ENCODE peak calls at places on chromosome 4, in seven cellular contexts. One of them, this sample, is unnamed.

GRCh38 chr4:8728536-8729407 is 136.2 kb downstream of the CPZ start:
- DNase-seq in SK-N-SH: peak; percentile 14
- DNase-seq in stomach: peak; percentile 17
- DNase-seq in BE2C: no peak
- DNase-seq in cardiac muscle cell: no peak
- DNase-seq in AG09309: no peak
- DNase-seq in mammary epithelial cell: no peak
- DNase-seq in this sample: no peak

GRCh38 chr4:162952232-162952631 is 214.5 kb downstream of the NAF1 start:
- DNase-seq in SK-N-SH: no peak
- DNase-seq in stomach: no peak
- DNase-seq in BE2C: no peak
- DNase-seq in cardiac muscle cell: peak; percentile 5
- DNase-seq in AG09309: no peak
- DNase-seq in mammary epithelial cell: peak; percentile 51
- DNase-seq in this sample: peak; percentile 36

GRCh38 chr4:40662962-40663604 is 33.4 kb upstream of the RBM47 start:
- DNase-seq in SK-N-SH: no peak
- DNase-seq in stomach: no peak
- DNase-seq in BE2C: no peak
- DNase-seq in cardiac muscle cell: peak; percentile 41
- DNase-seq in AG09309: peak; percentile 33
- DNase-seq in mammary epithelial cell: peak; percentile 85
- DNase-seq in this sample: peak; percentile 87

GRCh38 chr4:125951275-125951887 is 636.6 kb downstream of the FAT4 start:
- DNase-seq in SK-N-SH: peak; percentile 18
- DNase-seq in stomach: no peak
- DNase-seq in BE2C: no peak
- DNase-seq in cardiac muscle cell: peak; percentile 22
- DNase-seq in AG09309: peak; percentile 33
- DNase-seq in mammary epithelial cell: no peak
- DNase-seq in this sample: peak; percentile 28

GRCh38 chr4:144820706-144821105 is 174.8 kb downstream of the HHIP start:
- DNase-seq in SK-N-SH: no peak
- DNase-seq in stomach: no peak
- DNase-seq in BE2C: no peak
- DNase-seq in cardiac muscle cell: peak; percentile 84
- DNase-seq in AG09309: peak; percentile 24
- DNase-seq in mammary epithelial cell: no peak
- DNase-seq in this sample: peak; percentile 93

GRCh38 chr4:107760281-107760947 is 40.4 kb upstream of the PAPSS1 start:
- DNase-seq in SK-N-SH: peak; percentile 2
- DNase-seq in stomach: peak; percentile 68
- DNase-seq in BE2C: peak; percentile 25
- DNase-seq in cardiac muscle cell: peak; percentile 36
- DNase-seq in AG09309: no peak
- DNase-seq in mammary epithelial cell: no peak
- DNase-seq in this sample: no peak

GRCh38 chr4:79241846-79242245 is 84.0 kb downstream of the NAA11 start:
- DNase-seq in SK-N-SH: no peak
- DNase-seq in stomach: no peak
- DNase-seq in BE2C: no peak
- DNase-seq in cardiac muscle cell: peak; percentile 49
- DNase-seq in AG09309: no peak
- DNase-seq in mammary epithelial cell: no peak
- DNase-seq in this sample: peak; percentile 42

GRCh38 chr4:43816107-43816506 is 632.5 kb downstream of the KCTD8 start:
- DNase-seq in SK-N-SH: no peak
- DNase-seq in stomach: no peak
- DNase-seq in BE2C: no peak
- DNase-seq in cardiac muscle cell: no peak
- DNase-seq in AG09309: no peak
- DNase-seq in mammary epithelial cell: no peak
- DNase-seq in this sample: peak; percentile 16

GRCh38 chr4:73416423-73417087 is 12.5 kb downstream of the ALB start:
- DNase-seq in SK-N-SH: no peak
- DNase-seq in stomach: no peak
- DNase-seq in BE2C: no peak
- DNase-seq in cardiac muscle cell: no peak
- DNase-seq in AG09309: no peak
- DNase-seq in mammary epithelial cell: no peak
- DNase-seq in this sample: no peak

GRCh38 chr4:58113083-58113482 is 1002.9 kb upstream of the IGFBP7 start:
- DNase-seq in SK-N-SH: no peak
- DNase-seq in stomach: no peak
- DNase-seq in BE2C: no peak
- DNase-seq in cardiac muscle cell: no peak
- DNase-seq in AG09309: no peak
- DNase-seq in mammary epithelial cell: no peak
- DNase-seq in this sample: no peak

GRCh38 chr4:8218371-8219050 is 19.4 kb downstream of the SH3TC1 start:
- DNase-seq in SK-N-SH: no peak
- DNase-seq in stomach: no peak
- DNase-seq in BE2C: no peak
- DNase-seq in cardiac muscle cell: no peak
- DNase-seq in AG09309: no peak
- DNase-seq in mammary epithelial cell: no peak
- DNase-seq in this sample: no peak

GRCh38 chr4:133868856-133869255 is 332.7 kb downstream of the PABPC4L start:
- DNase-seq in SK-N-SH: no peak
- DNase-seq in stomach: no peak
- DNase-seq in BE2C: no peak
- DNase-seq in cardiac muscle cell: no peak
- DNase-seq in AG09309: no peak
- DNase-seq in mammary epithelial cell: no peak
- DNase-seq in this sample: no peak

GRCh38 chr4:121564840-121565375 is 131.9 kb downstream of the ANXA5 start:
- DNase-seq in SK-N-SH: no peak
- DNase-seq in stomach: no peak
- DNase-seq in BE2C: no peak
- DNase-seq in cardiac muscle cell: no peak
- DNase-seq in AG09309: no peak
- DNase-seq in mammary epithelial cell: no peak
- DNase-seq in this sample: peak; percentile 11

GRCh38 chr4:83282049-83282535 is 2.5 kb downstream of the COQ2 start:
- DNase-seq in SK-N-SH: peak; percentile 44
- DNase-seq in stomach: peak; percentile 30
- DNase-seq in BE2C: peak; percentile 49
- DNase-seq in cardiac muscle cell: peak; percentile 76
- DNase-seq in AG09309: no peak
- DNase-seq in mammary epithelial cell: peak; percentile 37
- DNase-seq in this sample: peak; percentile 71

GRCh38 chr4:40134206-40134917 is 62.5 kb upstream of the RHOH start:
- DNase-seq in SK-N-SH: no peak
- DNase-seq in stomach: no peak
- DNase-seq in BE2C: no peak
- DNase-seq in cardiac muscle cell: no peak
- DNase-seq in AG09309: no peak
- DNase-seq in mammary epithelial cell: no peak
- DNase-seq in this sample: no peak

GRCh38 chr4:37066149-37066548 is 178.4 kb upstream of the NWD2 start:
- DNase-seq in SK-N-SH: no peak
- DNase-seq in stomach: no peak
- DNase-seq in BE2C: no peak
- DNase-seq in cardiac muscle cell: no peak
- DNase-seq in AG09309: no peak
- DNase-seq in mammary epithelial cell: no peak
- DNase-seq in this sample: no peak

GRCh38 chr4:48341776-48342558 is 638 bp downstream of the SLAIN2 start:
- DNase-seq in SK-N-SH: peak; percentile 62
- DNase-seq in stomach: peak; percentile 55
- DNase-seq in BE2C: peak; percentile 72
- DNase-seq in cardiac muscle cell: peak; percentile 48
- DNase-seq in AG09309: no peak
- DNase-seq in mammary epithelial cell: peak; percentile 36
- DNase-seq in this sample: peak; percentile 36

DNA sequence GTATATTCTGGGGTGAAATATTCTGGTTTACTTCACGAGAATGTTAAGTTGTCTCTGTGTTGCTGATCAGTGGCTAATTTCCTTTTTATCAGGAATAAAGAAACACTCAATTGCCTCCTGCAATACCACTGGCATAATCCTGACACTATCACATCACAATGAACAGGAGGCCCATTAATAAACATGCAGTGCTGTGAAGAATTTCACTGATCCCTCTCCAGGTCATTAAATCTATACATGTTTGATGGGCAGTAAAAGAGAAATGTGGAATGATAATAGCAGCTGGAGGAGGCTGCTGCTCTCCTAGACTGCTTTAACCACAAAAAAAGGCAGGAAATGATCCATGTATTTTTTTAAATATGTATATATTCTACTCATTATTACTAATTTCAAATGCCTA is 202.1 kb downstream of the CENPC start:
- DNase-seq in SK-N-SH: no peak
- DNase-seq in stomach: no peak
- DNase-seq in BE2C: no peak
- DNase-seq in cardiac muscle cell: no peak
- DNase-seq in AG09309: no peak
- DNase-seq in mammary epithelial cell: no peak
- DNase-seq in this sample: no peak
- H3K4me3 ChIP-seq in SK-N-SH: no peak overlapping the region
- H3K4me3 ChIP-seq in stomach: no peak overlapping the region
- H3K4me3 ChIP-seq in BE2C: no peak overlapping the region
- H3K4me3 ChIP-seq in cardiac muscle cell: no peak overlapping the region
- H3K4me3 ChIP-seq in AG09309: no peak overlapping the region
- H3K4me3 ChIP-seq in mammary epithelial cell: no peak overlapping the region
- H3K4me3 ChIP-seq in this sample: no peak overlapping the region

GRCh38 chr4:5267418-5267817 is 216.1 kb downstream of the STK32B start:
- DNase-seq in SK-N-SH: no peak
- DNase-seq in stomach: no peak
- DNase-seq in BE2C: no peak
- DNase-seq in cardiac muscle cell: no peak
- DNase-seq in AG09309: no peak
- DNase-seq in mammary epithelial cell: no peak
- DNase-seq in this sample: no peak
- TF ChIP-seq CTCF in SK-N-SH: no peak
- TF ChIP-seq CTCF in stomach: no peak
- TF ChIP-seq CTCF in BE2C: no peak
- TF ChIP-seq CTCF in cardiac muscle cell: no peak
- TF ChIP-seq CTCF in AG09309: no peak
- TF ChIP-seq CTCF in mammary epithelial cell: no peak
- TF ChIP-seq CTCF in this sample: no peak

GRCh38 chr4:87975466-87975865 is at the start of gene SPP1:
- DNase-seq in SK-N-SH: peak; percentile 43
- DNase-seq in stomach: no peak
- DNase-seq in BE2C: peak; percentile 22
- DNase-seq in cardiac muscle cell: peak; percentile 9
- DNase-seq in AG09309: no peak
- DNase-seq in mammary epithelial cell: peak; percentile 25
- DNase-seq in this sample: peak; percentile 37

GRCh38 chr4:87978656-87979055 is 3.1 kb downstream of the SPP1 start:
- DNase-seq in SK-N-SH: no peak
- DNase-seq in stomach: no peak
- DNase-seq in BE2C: no peak
- DNase-seq in cardiac muscle cell: no peak
- DNase-seq in AG09309: no peak
- DNase-seq in mammary epithelial cell: peak; percentile 29
- DNase-seq in this sample: peak; percentile 22

GRCh38 chr4:87974856-87975462 is 555 bp upstream of the SPP1 start:
- DNase-seq in SK-N-SH: no peak
- DNase-seq in stomach: no peak
- DNase-seq in BE2C: no peak
- DNase-seq in cardiac muscle cell: no peak
- DNase-seq in AG09309: no peak
- DNase-seq in mammary epithelial cell: peak; percentile 24
- DNase-seq in this sample: no peak

GRCh38 chr4:87979810-87980209 is 4.3 kb downstream of the SPP1 start:
- DNase-seq in SK-N-SH: no peak
- DNase-seq in stomach: no peak
- DNase-seq in BE2C: no peak
- DNase-seq in cardiac muscle cell: no peak
- DNase-seq in AG09309: no peak
- DNase-seq in mammary epithelial cell: no peak
- DNase-seq in this sample: no peak

GRCh38 chr4:87977521-87978278 is 2.2 kb downstream of the SPP1 start:
- DNase-seq in SK-N-SH: no peak
- DNase-seq in stomach: no peak
- DNase-seq in BE2C: no peak
- DNase-seq in cardiac muscle cell: no peak
- DNase-seq in AG09309: no peak
- DNase-seq in mammary epithelial cell: no peak
- DNase-seq in this sample: no peak
- H3K4me3 ChIP-seq in SK-N-SH: no peak overlapping the region
- H3K4me3 ChIP-seq in stomach: no peak overlapping the region
- H3K4me3 ChIP-seq in BE2C: no peak overlapping the region
- H3K4me3 ChIP-seq in cardiac muscle cell: no peak overlapping the region
- H3K4me3 ChIP-seq in AG09309: no peak overlapping the region
- H3K4me3 ChIP-seq in mammary epithelial cell: no peak overlapping the region
- H3K4me3 ChIP-seq in this sample: no peak overlapping the region

GRCh38 chr4:55543858-55544257 is 2.9 kb downstream of the CLOCK start:
- DNase-seq in SK-N-SH: peak; percentile 23
- DNase-seq in stomach: no peak
- DNase-seq in BE2C: no peak
- DNase-seq in cardiac muscle cell: peak; percentile 13
- DNase-seq in AG09309: no peak
- DNase-seq in mammary epithelial cell: no peak
- DNase-seq in this sample: peak; percentile 7
- TF ChIP-seq CTCF in SK-N-SH: peak; percentile 41
- TF ChIP-seq CTCF in stomach: no peak
- TF ChIP-seq CTCF in BE2C: peak; percentile 28
- TF ChIP-seq CTCF in cardiac muscle cell: no peak
- TF ChIP-seq CTCF in AG09309: no peak
- TF ChIP-seq CTCF in mammary epithelial cell: no peak
- TF ChIP-seq CTCF in this sample: peak; percentile 8

GRCh38 chr4:153763404-153763803 is 3.6 kb upstream of the RNF175 start:
- DNase-seq in SK-N-SH: no peak
- DNase-seq in stomach: no peak
- DNase-seq in BE2C: no peak
- DNase-seq in cardiac muscle cell: no peak
- DNase-seq in AG09309: no peak
- DNase-seq in mammary epithelial cell: no peak
- DNase-seq in this sample: no peak

GRCh38 chr4:153758136-153758535 is 1.7 kb downstream of the RNF175 start:
- DNase-seq in SK-N-SH: no peak
- DNase-seq in stomach: no peak
- DNase-seq in BE2C: no peak
- DNase-seq in cardiac muscle cell: no peak
- DNase-seq in AG09309: no peak
- DNase-seq in mammary epithelial cell: no peak
- DNase-seq in this sample: no peak

GRCh38 chr4:153758688-153759406 is 977 bp downstream of the RNF175 start:
- DNase-seq in SK-N-SH: no peak
- DNase-seq in stomach: no peak
- DNase-seq in BE2C: no peak
- DNase-seq in cardiac muscle cell: no peak
- DNase-seq in AG09309: no peak
- DNase-seq in mammary epithelial cell: no peak
- DNase-seq in this sample: no peak

GRCh38 chr4:153757407-153757806 is 2.4 kb downstream of the RNF175 start:
- DNase-seq in SK-N-SH: no peak
- DNase-seq in stomach: no peak
- DNase-seq in BE2C: no peak
- DNase-seq in cardiac muscle cell: no peak
- DNase-seq in AG09309: no peak
- DNase-seq in mammary epithelial cell: peak; percentile 33
- DNase-seq in this sample: no peak

GRCh38 chr4:153759407-153760226 is at the start of gene RNF175:
- DNase-seq in SK-N-SH: peak; percentile 90
- DNase-seq in stomach: no peak
- DNase-seq in BE2C: peak; percentile 58
- DNase-seq in cardiac muscle cell: peak; percentile 16
- DNase-seq in AG09309: no peak
- DNase-seq in mammary epithelial cell: no peak
- DNase-seq in this sample: no peak
- H3K4me3 ChIP-seq in SK-N-SH: peak within 1 kb of the TSS; percentile 55
- H3K4me3 ChIP-seq in stomach: peak within 1 kb of the TSS; percentile 60
- H3K4me3 ChIP-seq in BE2C: peak within 1 kb of the TSS; percentile 59
- H3K4me3 ChIP-seq in cardiac muscle cell: peak within 1 kb of the TSS; percentile 44
- H3K4me3 ChIP-seq in AG09309: peak within 1 kb of the TSS; percentile 31
- H3K4me3 ChIP-seq in mammary epithelial cell: peak within 1 kb of the TSS; percentile 42
- H3K4me3 ChIP-seq in this sample: peak within 1 kb of the TSS; percentile 35